ENCODE peak calls at places on chromosome 14, in seven cellular contexts. One of them, this sample, is unnamed.
A peak's percentile ranks its signal among the peaks of the same experiment; 100 is the strongest.

GRCh38 chr14:72921396-72921795 is 4.9 kb upstream of the DCAF4 start:
- DNase-seq in thyroid gland: no peak
- DNase-seq in tibial nerve: no peak
- DNase-seq in GM23338: no peak
- DNase-seq in H1: no peak
- DNase-seq in PC-9: no peak
- DNase-seq in left ventricle myocardium inferior: no peak
- DNase-seq in this sample: no peak

GRCh38 chr14:53638966-53639365 is 317.7 kb downstream of the BMP4 start:
- DNase-seq in left ventricle myocardium inferior: no peak
- DNase-seq in thyroid gland: no peak
- DNase-seq in PC-9: no peak
- DNase-seq in H1: no peak
- DNase-seq in tibial nerve: no peak
- DNase-seq in GM23338: no peak
- DNase-seq in this sample: no peak

GRCh38 chr14:24206260-24207103 is 986 bp downstream of the TSSK4 start:
- DNase-seq in tibial nerve: no peak
- DNase-seq in GM23338: no peak
- DNase-seq in left ventricle myocardium inferior: no peak
- DNase-seq in H1: no peak
- DNase-seq in PC-9: no peak
- DNase-seq in thyroid gland: no peak
- DNase-seq in this sample: no peak

GRCh38 chr14:92728781-92729364 is 19.6 kb downstream of the LGMN start:
- DNase-seq in GM23338: no peak
- DNase-seq in PC-9: peak; percentile 78
- DNase-seq in H1: no peak
- DNase-seq in left ventricle myocardium inferior: no peak
- DNase-seq in thyroid gland: peak; percentile 84
- DNase-seq in tibial nerve: no peak
- DNase-seq in this sample: peak; percentile 79

GRCh38 chr14:56081139-56081538 is 37.1 kb upstream of the PELI2 start:
- DNase-seq in thyroid gland: no peak
- DNase-seq in left ventricle myocardium inferior: no peak
- DNase-seq in H1: no peak
- DNase-seq in tibial nerve: no peak
- DNase-seq in PC-9: no peak
- DNase-seq in GM23338: no peak
- DNase-seq in this sample: no peak

GRCh38 chr14:101889898-101890297 is 74.5 kb upstream of the DYNC1H1 start:
- DNase-seq in thyroid gland: no peak
- DNase-seq in tibial nerve: no peak
- DNase-seq in GM23338: no peak
- DNase-seq in left ventricle myocardium inferior: no peak
- DNase-seq in H1: no peak
- DNase-seq in PC-9: peak; percentile 46
- DNase-seq in this sample: no peak

GRCh38 chr14:73312697-73313096 is 75.4 kb downstream of the PAPLN start:
- DNase-seq in GM23338: no peak
- DNase-seq in H1: no peak
- DNase-seq in left ventricle myocardium inferior: no peak
- DNase-seq in thyroid gland: no peak
- DNase-seq in tibial nerve: no peak
- DNase-seq in PC-9: no peak
- DNase-seq in this sample: no peak

GRCh38 chr14:65336191-65336591 is 76.3 kb upstream of the FUT8 start:
- DNase-seq in H1: no peak
- DNase-seq in thyroid gland: no peak
- DNase-seq in tibial nerve: no peak
- DNase-seq in left ventricle myocardium inferior: no peak
- DNase-seq in GM23338: no peak
- DNase-seq in PC-9: no peak
- DNase-seq in this sample: peak; percentile 34

GRCh38 chr14:65411656-65412188 is 808 bp upstream of the FUT8 start:
- DNase-seq in GM23338: peak; percentile 97
- DNase-seq in tibial nerve: peak; percentile 89
- DNase-seq in H1: peak; percentile 80
- DNase-seq in PC-9: peak; percentile 85
- DNase-seq in left ventricle myocardium inferior: peak; percentile 94
- DNase-seq in thyroid gland: peak; percentile 93
- DNase-seq in this sample: peak; percentile 67

GRCh38 chr14:39372656-39373055 is 59.6 kb downstream of the FBXO33 start:
- DNase-seq in H1: no peak
- DNase-seq in tibial nerve: no peak
- DNase-seq in thyroid gland: no peak
- DNase-seq in left ventricle myocardium inferior: no peak
- DNase-seq in GM23338: no peak
- DNase-seq in PC-9: no peak
- DNase-seq in this sample: no peak

GRCh38 chr14:97458302-97459137 is 661.3 kb downstream of the VRK1 start:
- DNase-seq in GM23338: peak; percentile 83
- DNase-seq in PC-9: no peak
- DNase-seq in thyroid gland: peak; percentile 31
- DNase-seq in tibial nerve: no peak
- DNase-seq in left ventricle myocardium inferior: no peak
- DNase-seq in H1: peak; percentile 23
- DNase-seq in this sample: no peak

GRCh38 chr14:24262821-24263733 is at the start of gene TGM1:
- DNase-seq in thyroid gland: no peak
- DNase-seq in H1: no peak
- DNase-seq in PC-9: no peak
- DNase-seq in tibial nerve: no peak
- DNase-seq in GM23338: peak; percentile 56
- DNase-seq in left ventricle myocardium inferior: no peak
- DNase-seq in this sample: no peak

GRCh38 chr14:59424707-59425106 is 40.5 kb downstream of the GPR135 start:
- DNase-seq in left ventricle myocardium inferior: peak; percentile 70
- DNase-seq in tibial nerve: peak; percentile 42
- DNase-seq in GM23338: no peak
- DNase-seq in H1: no peak
- DNase-seq in thyroid gland: no peak
- DNase-seq in PC-9: no peak
- DNase-seq in this sample: no peak

GRCh38 chr14:59428581-59429012 is 36.6 kb downstream of the GPR135 start:
- DNase-seq in PC-9: no peak
- DNase-seq in GM23338: no peak
- DNase-seq in tibial nerve: no peak
- DNase-seq in left ventricle myocardium inferior: no peak
- DNase-seq in H1: no peak
- DNase-seq in thyroid gland: no peak
- DNase-seq in this sample: no peak

GRCh38 chr14:59422069-59422881 is 42.9 kb downstream of the GPR135 start:
- DNase-seq in H1: no peak
- DNase-seq in PC-9: no peak
- DNase-seq in tibial nerve: no peak
- DNase-seq in thyroid gland: peak; percentile 36
- DNase-seq in GM23338: peak; percentile 24
- DNase-seq in left ventricle myocardium inferior: no peak
- DNase-seq in this sample: no peak

GRCh38 chr14:59427653-59428578 is 37.3 kb downstream of the GPR135 start:
- DNase-seq in tibial nerve: no peak
- DNase-seq in PC-9: no peak
- DNase-seq in H1: no peak
- DNase-seq in left ventricle myocardium inferior: peak; percentile 72
- DNase-seq in GM23338: no peak
- DNase-seq in thyroid gland: peak; percentile 33
- DNase-seq in this sample: no peak

GRCh38 chr14:59425322-59425945 is 39.7 kb downstream of the GPR135 start:
- DNase-seq in tibial nerve: no peak
- DNase-seq in GM23338: peak; percentile 41
- DNase-seq in PC-9: no peak
- DNase-seq in H1: no peak
- DNase-seq in thyroid gland: no peak
- DNase-seq in left ventricle myocardium inferior: peak; percentile 38
- DNase-seq in this sample: no peak
- TF ChIP-seq CTCF in tibial nerve: no peak
- TF ChIP-seq CTCF in GM23338: no peak
- TF ChIP-seq CTCF in PC-9: no peak
- TF ChIP-seq CTCF in H1: no peak
- TF ChIP-seq CTCF in thyroid gland: no peak
- TF ChIP-seq CTCF in left ventricle myocardium inferior: peak; percentile 25
- TF ChIP-seq CTCF in this sample: no peak

GRCh38 chr14:59215353-59215752 is 26.9 kb downstream of the DAAM1 start:
- DNase-seq in tibial nerve: peak; percentile 54
- DNase-seq in left ventricle myocardium inferior: peak; percentile 80
- DNase-seq in H1: no peak
- DNase-seq in GM23338: no peak
- DNase-seq in PC-9: no peak
- DNase-seq in thyroid gland: peak; percentile 92
- DNase-seq in this sample: no peak

GRCh38 chr14:59217011-59217410 is 28.5 kb downstream of the DAAM1 start:
- DNase-seq in left ventricle myocardium inferior: no peak
- DNase-seq in PC-9: no peak
- DNase-seq in H1: no peak
- DNase-seq in GM23338: no peak
- DNase-seq in thyroid gland: peak; percentile 57
- DNase-seq in tibial nerve: no peak
- DNase-seq in this sample: no peak

GRCh38 chr14:59213368-59214315 is 25.2 kb downstream of the DAAM1 start:
- DNase-seq in GM23338: peak; percentile 23
- DNase-seq in thyroid gland: no peak
- DNase-seq in tibial nerve: no peak
- DNase-seq in PC-9: no peak
- DNase-seq in H1: no peak
- DNase-seq in left ventricle myocardium inferior: no peak
- DNase-seq in this sample: no peak

GRCh38 chr14:59214702-59215302 is 26.3 kb downstream of the DAAM1 start:
- DNase-seq in thyroid gland: no peak
- DNase-seq in GM23338: no peak
- DNase-seq in PC-9: no peak
- DNase-seq in left ventricle myocardium inferior: no peak
- DNase-seq in tibial nerve: no peak
- DNase-seq in H1: no peak
- DNase-seq in this sample: no peak

DNA sequence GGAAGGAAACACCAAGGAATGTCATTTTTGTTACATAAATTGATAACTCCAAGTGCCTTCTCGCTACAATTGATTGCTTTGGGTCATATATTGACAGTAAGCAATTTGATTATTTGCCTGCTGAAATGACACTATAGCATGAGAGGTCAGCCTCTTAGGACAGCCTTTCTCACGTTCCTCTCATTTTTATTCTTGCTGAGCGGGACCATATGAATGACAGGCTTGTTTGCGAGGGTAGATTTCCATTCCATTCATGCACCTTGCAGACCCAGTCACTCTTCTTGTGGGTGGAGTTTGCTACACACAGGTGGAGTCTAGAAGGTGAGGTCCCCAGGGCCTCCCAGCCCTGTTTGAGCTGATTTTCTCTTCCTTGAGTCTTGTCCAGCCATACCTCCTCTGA is 27.3 kb downstream of the DAAM1 start:
- DNase-seq in tibial nerve: no peak
- DNase-seq in H1: no peak
- DNase-seq in left ventricle myocardium inferior: no peak
- DNase-seq in PC-9: no peak
- DNase-seq in GM23338: no peak
- DNase-seq in thyroid gland: no peak
- DNase-seq in this sample: no peak
- H3K4me3 ChIP-seq in tibial nerve: no peak overlapping the region
- H3K4me3 ChIP-seq in H1: no peak overlapping the region
- H3K4me3 ChIP-seq in left ventricle myocardium inferior: no peak overlapping the region
- H3K4me3 ChIP-seq in PC-9: no peak overlapping the region
- H3K4me3 ChIP-seq in GM23338: no peak overlapping the region
- H3K4me3 ChIP-seq in thyroid gland: no peak overlapping the region
- H3K4me3 ChIP-seq in this sample: no peak overlapping the region

DNA sequence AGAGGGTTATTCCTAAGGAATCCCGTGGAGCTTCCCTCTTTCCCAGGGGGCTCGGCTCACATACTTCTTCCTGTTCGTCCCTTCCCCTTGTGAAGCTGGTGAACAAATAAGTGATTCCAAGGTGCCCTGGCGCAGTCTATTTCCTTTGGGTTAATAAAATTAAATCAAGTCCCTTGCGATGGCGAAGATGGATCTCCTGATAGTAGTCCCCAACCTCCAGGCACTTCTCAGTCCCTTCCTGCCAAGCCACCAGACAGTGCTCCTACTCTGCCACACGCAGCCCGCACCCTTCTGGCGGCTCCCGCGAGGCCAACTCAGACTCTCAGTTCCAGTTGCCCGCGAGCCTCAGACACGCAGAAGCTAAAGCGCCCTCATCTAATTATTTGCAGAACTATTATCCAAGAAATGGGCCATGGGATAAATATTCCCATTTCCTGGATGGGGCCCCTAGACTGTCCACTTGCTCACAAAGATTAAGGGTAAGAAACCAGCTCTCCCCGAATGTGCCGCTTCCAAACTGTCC is 2.4 kb upstream of the SIX6 start:
- DNase-seq in GM23338: peak; percentile 51
- DNase-seq in left ventricle myocardium inferior: no peak
- DNase-seq in tibial nerve: no peak
- DNase-seq in H1: no peak
- DNase-seq in PC-9: no peak
- DNase-seq in thyroid gland: no peak
- DNase-seq in this sample: no peak
- H3K27me3 ChIP-seq in GM23338: peaks cover 100% of the 10 kb centered on the region
- H3K27me3 ChIP-seq in left ventricle myocardium inferior: peaks cover 100% of the 10 kb centered on the region
- H3K27me3 ChIP-seq in tibial nerve: no peaks in the 10 kb centered on the region
- H3K27me3 ChIP-seq in H1: peaks cover 62% of the 10 kb centered on the region
- H3K27me3 ChIP-seq in PC-9: peaks cover 12% of the 10 kb centered on the region
- H3K27me3 ChIP-seq in thyroid gland: peaks cover 60% of the 10 kb centered on the region
- H3K27me3 ChIP-seq in this sample: peaks cover 68% of the 10 kb centered on the region

GRCh38 chr14:34797747-34798583 is 77.2 kb downstream of the BAZ1A start:
- DNase-seq in GM23338: peak; percentile 2
- DNase-seq in left ventricle myocardium inferior: no peak
- DNase-seq in PC-9: no peak
- DNase-seq in thyroid gland: no peak
- DNase-seq in tibial nerve: no peak
- DNase-seq in H1: no peak
- DNase-seq in this sample: no peak
- TF ChIP-seq CTCF in GM23338: no peak
- TF ChIP-seq CTCF in left ventricle myocardium inferior: no peak
- TF ChIP-seq CTCF in PC-9: no peak
- TF ChIP-seq CTCF in thyroid gland: no peak
- TF ChIP-seq CTCF in tibial nerve: no peak
- TF ChIP-seq CTCF in H1: no peak
- TF ChIP-seq CTCF in this sample: no peak

GRCh38 chr14:104843006-104843405 is 22.1 kb upstream of the CEP170B start:
- DNase-seq in tibial nerve: no peak
- DNase-seq in left ventricle myocardium inferior: no peak
- DNase-seq in PC-9: no peak
- DNase-seq in thyroid gland: no peak
- DNase-seq in H1: no peak
- DNase-seq in GM23338: no peak
- DNase-seq in this sample: no peak

GRCh38 chr14:104843442-104844305 is 21.4 kb upstream of the CEP170B start:
- DNase-seq in H1: no peak
- DNase-seq in tibial nerve: no peak
- DNase-seq in GM23338: peak; percentile 94
- DNase-seq in PC-9: no peak
- DNase-seq in left ventricle myocardium inferior: no peak
- DNase-seq in thyroid gland: peak; percentile 36
- DNase-seq in this sample: no peak

GRCh38 chr14:104845834-104846441 is 19.1 kb upstream of the CEP170B start:
- DNase-seq in left ventricle myocardium inferior: no peak
- DNase-seq in tibial nerve: no peak
- DNase-seq in H1: no peak
- DNase-seq in PC-9: no peak
- DNase-seq in thyroid gland: no peak
- DNase-seq in GM23338: no peak
- DNase-seq in this sample: no peak

GRCh38 chr14:104845033-104845666 is 19.9 kb upstream of the CEP170B start:
- DNase-seq in H1: no peak
- DNase-seq in left ventricle myocardium inferior: no peak
- DNase-seq in PC-9: no peak
- DNase-seq in tibial nerve: no peak
- DNase-seq in GM23338: no peak
- DNase-seq in thyroid gland: no peak
- DNase-seq in this sample: no peak

GRCh38 chr14:104844306-104845032 is 20.6 kb upstream of the CEP170B start:
- DNase-seq in H1: no peak
- DNase-seq in GM23338: peak; percentile 55
- DNase-seq in thyroid gland: no peak
- DNase-seq in PC-9: no peak
- DNase-seq in left ventricle myocardium inferior: no peak
- DNase-seq in tibial nerve: no peak
- DNase-seq in this sample: no peak
- H3K4me3 ChIP-seq in H1: peak overlapping the region; percentile 63
- H3K4me3 ChIP-seq in GM23338: peak overlapping the region; percentile 71
- H3K4me3 ChIP-seq in thyroid gland: no peak overlapping the region
- H3K4me3 ChIP-seq in PC-9: no peak overlapping the region
- H3K4me3 ChIP-seq in left ventricle myocardium inferior: peak overlapping the region; percentile 65
- H3K4me3 ChIP-seq in tibial nerve: no peak overlapping the region
- H3K4me3 ChIP-seq in this sample: no peak overlapping the region